ENCODE peak calls at places on chromosomes 11 and 22, in five cellular contexts. Z is kidney epithelial cell, Q is adrenal gland, F is lower lobe of right lung, N is uterus. P is an unnamed sample. For H3K27me3, the result is how much of the 10 kb centered on the place peaks cover.

GRCh38 chr11:95638501-95638900 is 151.1 kb downstream of the FAM76B start:
- DNase-seq in Z (no peak), Q (no peak), F (no peak), N (no peak), P (no peak)

GRCh38 chr11:61160487-61161189 is 588 bp downstream of the VPS37C start:
- DNase-seq in Z (no peak), Q (no peak), F (no peak), N (no peak), P (no peak)

GRCh38 chr11:95925011-95925410 is 1.1 kb upstream of the MTMR2 start:
- DNase-seq in Z (no peak), Q (no peak), F (no peak), N (no peak), P (no peak)

GRCh38 chr11:32162906-32163305 is 72.0 kb downstream of the RCN1 start:
- DNase-seq in Z (no peak), Q (no peak), F (no peak), N (no peak), P (no peak)

GRCh38 chr22:35432226-35432905 is 32.4 kb downstream of the MCM5 start:
- DNase-seq in Z (no peak), Q (no peak), F (no peak), N (no peak), P (no peak)

GRCh38 chr22:31945478-31945815 is 1.1 kb downstream of the YWHAH start:
- DNase-seq in Z (no peak), Q (no peak), F (no peak), N (no peak), P (no peak)

GRCh38 chr11:69134957-69135356 is 20.8 kb upstream of the SMIM38 start:
- DNase-seq in Z (no peak), Q (no peak), F (no peak), N (no peak), P (no peak)

GRCh38 chr22:44546686-44547310 is 48.8 kb upstream of the RTL6 start:
- DNase-seq in Z (no peak), Q (no peak), F (no peak), N (no peak), P (no peak)

GRCh38 chr11:89463381-89463780 is 27.8 kb downstream of the NOX4 start:
- DNase-seq in Z (no peak), Q (no peak), F (no peak), N (no peak), P (no peak)

GRCh38 chr11:46489668-46490560 is 98.3 kb upstream of the CHRM4 start:
- DNase-seq in Z (no peak), Q (no peak), F (no peak), N (no peak), P (no peak)

GRCh38 chr22:17159504-17159951 is 451 bp upstream of the HDHD5 start:
- DNase-seq in Z (no peak), Q (peak), F (no peak), N (no peak), P (no peak)

GRCh38 chr11:20054584-20054983 is 105.7 kb downstream of the DBX1 start:
- DNase-seq in Z (no peak), Q (no peak), F (no peak), N (no peak), P (no peak)

GRCh38 chr11:3180869-3181268 is 15.8 kb upstream of the OSBPL5 start:
- DNase-seq in Z (no peak), Q (no peak), F (no peak), N (no peak), P (no peak)

GRCh38 chr22:28703436-28703835 is 23.8 kb upstream of the TTC28 start:
- DNase-seq in Z (no peak), Q (no peak), F (no peak), N (no peak), P (no peak)

GRCh38 chr22:37186997-37187522 is 987 bp downstream of the C1QTNF6 start:
- DNase-seq in Z (no peak), Q (no peak), F (peak), N (no peak), P (no peak)

GRCh38 chr11:17156283-17156682 is 51.5 kb downstream of the PIK3C2A start:
- DNase-seq in Z (no peak), Q (no peak), F (no peak), N (no peak), P (no peak)

GRCh38 chr11:30635401-30635989 is 49.3 kb upstream of the MPPED2 start:
- DNase-seq in Z (peak), Q (no peak), F (no peak), N (no peak), P (no peak)

GRCh38 chr22:20663137-20663828 is 110.6 kb upstream of the SERPIND1 start:
- DNase-seq in Z (no peak), Q (no peak), F (no peak), N (no peak), P (no peak)

GRCh38 chr11:118415739-118416068 is 14.3 kb downstream of the ATP5MG start:
- DNase-seq in Z (peak), Q (peak), F (no peak), N (no peak), P (no peak)

GRCh38 chr22:39361495-39361894 is 11.7 kb downstream of the SYNGR1 start:
- DNase-seq in Z (no peak), Q (no peak), F (no peak), N (no peak), P (no peak)

GRCh38 chr11:44082645-44083044 is 12.8 kb upstream of the EXT2 start:
- DNase-seq in Z (no peak), Q (no peak), F (no peak), N (no peak), P (no peak)

GRCh38 chr22:30181459-30182353 is 64.9 kb downstream of the LIF start:
- DNase-seq in Z (no peak), Q (no peak), F (no peak), N (no peak), P (peak)

GRCh38 chr22:30183861-30184278 is 62.7 kb downstream of the LIF start:
- DNase-seq in Z (no peak), Q (no peak), F (no peak), N (no peak), P (peak)

GRCh38 chr22:30183271-30183670 is 63.3 kb downstream of the LIF start:
- DNase-seq in Z (no peak), Q (no peak), F (no peak), N (no peak), P (peak)

GRCh38 chr22:30182833-30183232 is 63.7 kb downstream of the LIF start:
- DNase-seq in Z (no peak), Q (no peak), F (no peak), N (no peak), P (no peak)

DNA sequence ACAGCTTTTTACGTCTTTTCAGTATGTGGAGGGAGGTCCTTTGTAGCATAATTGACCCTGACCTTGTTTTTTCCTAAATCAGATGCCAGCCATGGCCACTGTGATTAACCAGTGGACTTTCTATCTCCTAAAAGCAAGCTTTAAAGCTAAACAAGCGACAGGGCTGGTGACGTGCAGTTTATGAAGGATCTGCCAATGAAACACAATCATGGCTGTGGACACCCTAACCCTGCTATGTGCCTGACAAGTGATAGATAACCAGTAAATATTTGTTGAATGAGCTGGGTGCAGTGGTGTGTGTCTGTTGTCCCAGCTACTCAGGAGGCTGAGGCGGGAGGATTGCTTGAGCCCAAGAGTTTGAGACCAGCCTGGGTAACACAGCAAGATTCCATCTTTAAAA is 64.2 kb downstream of the LIF start:
- DNase-seq in Z (peak), Q (no peak), F (no peak), N (no peak), P (no peak)
- H3K4me3 ChIP-seq in Z (no peak), Q (no peak), F (no peak), N (no peak), P (no peak)

GRCh38 chr11:63668396-63668795 is 2.8 kb downstream of the ATL3 start:
- DNase-seq in Z (no peak), Q (no peak), F (no peak), N (no peak), P (no peak)
- H3K27me3 ChIP-seq in Z (under half), Q (under half), F (under half), N (under half), P (under half)

GRCh38 chr11:57546869-57547518 is 9.6 kb downstream of the SMTNL1 start:
- DNase-seq in Z (no peak), Q (peak), F (no peak), N (no peak), P (no peak)
- TF ChIP-seq CTCF in Z (peak), Q (no peak), F (no peak), N (no peak), P (no peak)

DNA sequence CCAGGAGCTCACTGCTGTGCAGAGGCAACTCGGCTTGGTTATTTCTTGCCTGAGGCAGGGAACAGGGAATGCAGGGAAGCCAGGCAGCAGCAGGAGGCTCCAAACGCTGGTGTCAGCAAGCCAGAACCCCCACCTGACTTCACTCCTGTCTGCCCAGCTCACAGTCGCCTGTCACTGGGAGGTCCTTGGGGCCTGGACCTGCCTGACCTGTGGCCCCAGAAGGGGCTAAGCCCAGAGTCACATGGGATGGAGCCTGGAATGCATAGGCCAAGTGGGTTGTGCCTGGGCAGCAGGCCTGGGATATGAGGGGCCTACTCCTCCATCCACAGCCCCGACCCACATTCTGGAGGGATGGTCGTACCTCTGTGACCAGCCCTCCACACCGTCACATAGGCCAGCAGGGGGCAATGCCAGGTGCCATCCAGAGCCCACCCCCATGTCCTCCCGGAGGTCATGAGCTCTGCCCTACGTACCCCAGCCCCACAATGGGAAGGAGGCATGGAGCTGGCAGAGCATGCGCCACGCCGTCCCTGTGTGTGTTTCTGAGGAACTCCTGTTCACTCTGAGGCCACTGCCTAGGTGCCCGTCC is 5.2 kb downstream of the RASSF7 start:
- DNase-seq in Z (no peak), Q (no peak), F (no peak), N (no peak), P (no peak)
- H3K4me3 ChIP-seq in Z (no peak), Q (no peak), F (no peak), N (no peak), P (no peak)

GRCh38 chr11:64502634-64503033 is 88.4 kb upstream of the SLC22A12 start:
- DNase-seq in Z (no peak), Q (no peak), F (no peak), N (no peak), P (no peak)

GRCh38 chr11:64500176-64501013 is 90.6 kb upstream of the SLC22A12 start:
- DNase-seq in Z (no peak), Q (no peak), F (no peak), N (no peak), P (no peak)

GRCh38 chr11:64503354-64503753 is 87.7 kb upstream of the SLC22A12 start:
- DNase-seq in Z (no peak), Q (no peak), F (no peak), N (no peak), P (no peak)

GRCh38 chr11:64499261-64500004 is 91.6 kb upstream of the SLC22A12 start:
- DNase-seq in Z (no peak), Q (no peak), F (no peak), N (no peak), P (no peak)

GRCh38 chr11:64501500-64502427 is 89.3 kb upstream of the SLC22A12 start:
- DNase-seq in Z (no peak), Q (no peak), F (no peak), N (no peak), P (no peak)
- H3K27me3 ChIP-seq in Z (under half), Q (under half), F (under half), N (under half), P (under half)

GRCh38 chr22:43343262-43343988 is at the start of gene SCUBE1:
- DNase-seq in Z (no peak), Q (peak), F (peak), N (peak), P (no peak)

GRCh38 chr22:43338766-43339345 is 4.3 kb downstream of the SCUBE1 start:
- DNase-seq in Z (no peak), Q (no peak), F (no peak), N (no peak), P (no peak)

GRCh38 chr22:43342347-43343261 is 568 bp downstream of the SCUBE1 start:
- DNase-seq in Z (no peak), Q (no peak), F (no peak), N (no peak), P (no peak)

GRCh38 chr22:43337946-43338345 is 5.2 kb downstream of the SCUBE1 start:
- DNase-seq in Z (no peak), Q (no peak), F (no peak), N (no peak), P (no peak)

GRCh38 chr22:43341565-43341964 is 1.6 kb downstream of the SCUBE1 start:
- DNase-seq in Z (no peak), Q (no peak), F (no peak), N (no peak), P (no peak)
- TF ChIP-seq CTCF in Z (no peak), Q (no peak), F (no peak), N (no peak), P (no peak)